ENCODE peak calls at places on chromosomes 5 and 9, in four cellular contexts. L is choroid plexus epithelial cell, Q is astrocyte of the spinal cord, J is GM10248. I is an unnamed sample.

GRCh38 chr9:18485691-18486090 is 11.7 kb downstream of the ADAMTSL1 start:
- DNase-seq in L (peak; percentile 93), Q (peak; percentile 79), J (no peak), I (no peak)

GRCh38 chr5:2921651-2922050 is 170.2 kb upstream of the IRX2 start:
- DNase-seq in L (no peak), Q (no peak), J (no peak), I (no peak)

GRCh38 chr5:124605516-124605915 is 140.9 kb downstream of the ZNF608 start:
- DNase-seq in L (peak; percentile 46), Q (peak; percentile 20), J (no peak), I (no peak)

GRCh38 chr5:2006971-2007291 is 124.2 kb upstream of the IRX4 start:
- DNase-seq in J (no peak), L (no peak), Q (no peak), I (no peak)

GRCh38 chr5:179162351-179163235 is 102.4 kb downstream of the ZNF354C start:
- DNase-seq in J (no peak), L (no peak), Q (no peak), I (no peak)

GRCh38 chr5:112210430-112211005 is 208.6 kb downstream of the EPB41L4A start:
- DNase-seq in J (peak; percentile 13), L (peak; percentile 65), Q (peak; percentile 46), I (no peak)

GRCh38 chr9:136255166-136255538 is 9.5 kb upstream of the QSOX2 start:
- DNase-seq in L (peak; percentile 53), J (no peak), Q (peak; percentile 23), I (no peak)

GRCh38 chr5:170619869-170620268 is 116.0 kb downstream of the KCNIP1 start:
- DNase-seq in L (no peak), Q (no peak), J (no peak), I (no peak)

GRCh38 chr5:125381290-125381689 is 634.9 kb upstream of the ZNF608 start:
- DNase-seq in L (no peak), J (no peak), Q (no peak), I (no peak)

GRCh38 chr9:123471843-123472570 is 116.0 kb downstream of the CRB2 start:
- DNase-seq in J (no peak), Q (no peak), L (no peak), I (no peak)

GRCh38 chr9:133257398-133258053 is 17.5 kb downstream of the ABO start:
- DNase-seq in L (no peak), J (peak; percentile 11), Q (no peak), I (no peak)

GRCh38 chr9:72041775-72042194 is 18.6 kb downstream of the C9orf57 start:
- DNase-seq in Q (peak; percentile 72), L (peak; percentile 81), J (no peak), I (peak; percentile 53)

GRCh38 chr9:136902259-136902821 is 16.0 kb downstream of the TRAF2 start:
- DNase-seq in Q (peak; percentile 32), J (peak; percentile 92), L (peak; percentile 88), I (peak; percentile 36)

GRCh38 chr5:137310051-137310730 is 188.9 kb downstream of the SPOCK1 start:
- DNase-seq in L (peak; percentile 94), J (no peak), Q (peak; percentile 87), I (no peak)

GRCh38 chr5:148998174-148998797 is 64.6 kb downstream of the SH3TC2 start:
- DNase-seq in L (peak; percentile 82), J (peak; percentile 34), Q (peak; percentile 75), I (no peak)

GRCh38 chr5:123007292-123007691 is 29.2 kb downstream of the PPIC start:
- DNase-seq in J (no peak), L (no peak), Q (peak; percentile 9), I (no peak)

GRCh38 chr5:51476456-51476855 is 93.2 kb downstream of the ISL1 start:
- DNase-seq in Q (no peak), J (no peak), L (no peak), I (no peak)

GRCh38 chr5:158819840-158820620 is 279.7 kb downstream of the EBF1 start:
- DNase-seq in L (peak; percentile 56), J (peak; percentile 67), Q (peak; percentile 42), I (no peak)

GRCh38 chr9:132989014-132989310 is 10.5 kb downstream of the GFI1B start:
- DNase-seq in L (no peak), Q (no peak), J (peak; percentile 10), I (no peak)

GRCh38 chr5:178468196-178468685 is 122.0 kb downstream of the COL23A1 start:
- DNase-seq in Q (no peak), J (no peak), L (no peak), I (no peak)

GRCh38 chr9:35903049-35903448 is 3.0 kb upstream of the HRCT1 start:
- DNase-seq in J (peak; percentile 74), Q (peak; percentile 67), L (peak; percentile 79), I (no peak)

GRCh38 chr9:78031826-78032598 is 401 bp upstream of the GNAQ start:
- DNase-seq in L (peak; percentile 97), J (peak; percentile 21), Q (peak; percentile 97), I (peak; percentile 55)

GRCh38 chr9:137664676-137665075 is 45.9 kb downstream of the EHMT1 start:
- DNase-seq in J (no peak), Q (peak; percentile 41), L (peak; percentile 24), I (no peak)

GRCh38 chr9:116543731-116544400 is 143.2 kb upstream of the TRIM32 start:
- DNase-seq in Q (peak; percentile 58), J (no peak), L (peak; percentile 84), I (no peak)

GRCh38 chr9:5621327-5621726 is 7.6 kb upstream of the RIC1 start:
- DNase-seq in Q (peak; percentile 71), L (peak; percentile 72), J (no peak), I (no peak)

GRCh38 chr5:93997562-93997961 is 256.2 kb upstream of the POU5F2 start:
- DNase-seq in J (no peak), L (peak; percentile 2), Q (no peak), I (no peak)

GRCh38 chr9:93052791-93053540 is 5.5 kb upstream of the SUSD3 start:
- DNase-seq in Q (no peak), J (no peak), L (no peak), I (no peak)

GRCh38 chr9:89878003-89878411 is 273.2 kb downstream of the GADD45G start:
- DNase-seq in J (no peak), L (no peak), Q (no peak), I (no peak)

GRCh38 chr9:134323741-134324358 is 2.4 kb upstream of the RXRA start:
- DNase-seq in Q (no peak), L (peak; percentile 16), J (no peak), I (no peak)

GRCh38 chr9:121976751-121977150 is 116.4 kb downstream of the TTLL11 start:
- DNase-seq in J (no peak), L (peak; percentile 58), Q (peak; percentile 65), I (no peak)

GRCh38 chr9:137048655-137049543 is 2.9 kb upstream of the NPDC1 start:
- DNase-seq in J (no peak), Q (no peak), L (no peak), I (no peak)

GRCh38 chr5:40716000-40716399 is 36.3 kb downstream of the PTGER4 start:
- DNase-seq in Q (no peak), L (peak; percentile 46), J (no peak), I (no peak)

GRCh38 chr5:96093890-96094381 is 132.3 kb upstream of the ELL2 start:
- DNase-seq in J (no peak), L (no peak), Q (peak; percentile 37), I (no peak)

GRCh38 chr5:176529824-176530195 is 7.4 kb downstream of the RNF44 start:
- DNase-seq in J (peak; percentile 46), Q (no peak), L (no peak), I (no peak)

GRCh38 chr9:100670719-100671118 is 92.8 kb downstream of the CAVIN4 start:
- DNase-seq in L (no peak), J (no peak), Q (no peak), I (no peak)

GRCh38 chr9:135805422-135806022 is 101.8 kb downstream of the CAMSAP1 start:
- DNase-seq in J (no peak), Q (no peak), L (no peak), I (no peak)

GRCh38 chr9:33113799-33114547 is 37.5 kb upstream of the SMU1 start:
- DNase-seq in Q (no peak), J (no peak), L (no peak), I (no peak)

GRCh38 chr5:149474198-149474597 is 77.0 kb downstream of the CSNK1A1 start:
- DNase-seq in L (no peak), J (no peak), Q (no peak), I (peak; percentile 11)

GRCh38 chr9:129351058-129351641 is 173.1 kb upstream of the IER5L start:
- DNase-seq in J (no peak), Q (no peak), L (no peak), I (no peak)
- TF ChIP-seq CTCF in J (no peak), Q (peak; percentile 19), L (peak; percentile 20), I (no peak)

GRCh38 chr5:55324815-55325418 is 17.1 kb downstream of the MTREX start:
- DNase-seq in L (peak; percentile 81), Q (peak; percentile 55), J (peak; percentile 29), I (no peak)
- TF ChIP-seq CTCF in L (peak; percentile 71), Q (peak; percentile 61), J (peak; percentile 71), I (no peak)

GRCh38 chr5:147240266-147240985 is 5.6 kb downstream of the STK32A start:
- DNase-seq in Q (no peak), L (no peak), J (no peak), I (no peak)

GRCh38 chr5:147234098-147234824 is 565 bp upstream of the STK32A start:
- DNase-seq in Q (no peak), L (no peak), J (no peak), I (no peak)

GRCh38 chr5:147234825-147235635 is at the start of gene STK32A:
- DNase-seq in L (peak; percentile 8), Q (peak; percentile 52), J (no peak), I (no peak)
- TF ChIP-seq CTCF in L (no peak), Q (no peak), J (no peak), I (no peak)

DNA sequence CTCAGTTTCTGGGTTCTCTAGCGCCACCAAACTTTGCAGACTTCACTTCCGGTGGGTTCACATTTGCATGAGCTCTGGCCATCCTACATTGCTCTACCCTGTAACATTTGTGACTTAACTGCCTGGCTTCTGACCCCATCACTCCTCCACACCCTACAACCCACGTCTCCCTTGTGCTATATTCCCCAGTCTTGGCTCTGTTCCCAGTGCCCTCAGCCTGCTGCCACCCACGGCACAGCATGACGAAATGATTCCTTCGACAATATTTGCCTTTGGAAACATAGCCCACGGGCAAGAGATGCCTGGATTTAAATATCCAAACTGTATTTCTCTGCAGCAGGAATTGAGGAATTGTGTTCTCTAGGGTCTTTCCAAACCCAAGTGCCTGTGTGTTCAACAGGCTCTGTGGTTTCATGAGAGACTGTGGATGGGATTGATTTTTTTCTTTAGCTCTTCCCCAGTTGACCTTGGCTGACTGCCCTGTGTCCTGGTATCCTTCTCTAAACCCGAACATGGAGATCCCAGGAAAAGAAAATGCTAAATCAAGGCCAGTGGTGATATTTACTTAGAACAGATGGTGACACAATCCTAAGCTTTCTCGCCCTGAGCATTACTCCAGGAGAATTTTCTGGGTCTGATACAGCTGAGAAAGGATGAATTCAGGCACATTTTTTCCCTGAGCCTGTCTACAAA is 44.4 kb upstream of the GRIA1 start:
- DNase-seq in L (no peak), J (no peak), Q (no peak), I (no peak)
- TF ChIP-seq CTCF in L (no peak), J (no peak), Q (no peak), I (no peak)

GRCh38 chr5:174816858-174817257 is 92.5 kb downstream of the MSX2 start:
- DNase-seq in L (no peak), J (no peak), Q (no peak), I (no peak)
- TF ChIP-seq CTCF in L (peak; percentile 38), J (no peak), Q (peak; percentile 38), I (no peak)